ENCODE peak calls at places on chromosomes 1 and 21, in ten cellular contexts. One of them, this sample, is unnamed.

GRCh38 chr1:22176258-22176657 is 33.4 kb upstream of the WNT4 start:
- DNase-seq in esophagus squamous epithelium: no peak
- DNase-seq in cardiac muscle cell: no peak
- DNase-seq in A549: no peak
- DNase-seq in tibial nerve: no peak
- DNase-seq in GM12865: peak; percentile 72
- DNase-seq in neural progenitor cell: no peak
- DNase-seq in RWPE2: no peak
- DNase-seq in body of pancreas: no peak
- DNase-seq in CD8-positive, alpha-beta T cell: no peak
- DNase-seq in this sample: no peak

GRCh38 chr1:242856289-242856688 is 331.8 kb upstream of the PLD5 start:
- DNase-seq in GM12865: no peak
- DNase-seq in neural progenitor cell: no peak
- DNase-seq in tibial nerve: no peak
- DNase-seq in RWPE2: no peak
- DNase-seq in body of pancreas: no peak
- DNase-seq in A549: no peak
- DNase-seq in esophagus squamous epithelium: no peak
- DNase-seq in CD8-positive, alpha-beta T cell: no peak
- DNase-seq in cardiac muscle cell: no peak
- DNase-seq in this sample: no peak

GRCh38 chr1:34640654-34641401 is 114.0 kb upstream of the GJB5 start:
- DNase-seq in cardiac muscle cell: no peak
- DNase-seq in GM12865: no peak
- DNase-seq in body of pancreas: no peak
- DNase-seq in neural progenitor cell: peak; percentile 74
- DNase-seq in CD8-positive, alpha-beta T cell: no peak
- DNase-seq in RWPE2: no peak
- DNase-seq in tibial nerve: no peak
- DNase-seq in esophagus squamous epithelium: no peak
- DNase-seq in A549: no peak
- DNase-seq in this sample: no peak

GRCh38 chr1:172089768-172090510 is 248.6 kb downstream of the DNM3 start:
- DNase-seq in GM12865: peak; percentile 77
- DNase-seq in esophagus squamous epithelium: no peak
- DNase-seq in cardiac muscle cell: peak; percentile 66
- DNase-seq in RWPE2: no peak
- DNase-seq in CD8-positive, alpha-beta T cell: peak; percentile 58
- DNase-seq in tibial nerve: peak; percentile 20
- DNase-seq in body of pancreas: peak; percentile 69
- DNase-seq in A549: peak; percentile 23
- DNase-seq in neural progenitor cell: peak; percentile 67
- DNase-seq in this sample: no peak

GRCh38 chr1:230772457-230773395 is 25.5 kb downstream of the CAPN9 start:
- DNase-seq in tibial nerve: no peak
- DNase-seq in GM12865: no peak
- DNase-seq in CD8-positive, alpha-beta T cell: no peak
- DNase-seq in cardiac muscle cell: peak; percentile 89
- DNase-seq in A549: peak; percentile 44
- DNase-seq in RWPE2: no peak
- DNase-seq in neural progenitor cell: peak; percentile 42
- DNase-seq in esophagus squamous epithelium: no peak
- DNase-seq in body of pancreas: no peak
- DNase-seq in this sample: peak; percentile 46

GRCh38 chr1:225146478-225146877 is 217.0 kb downstream of the DNAH14 start:
- DNase-seq in tibial nerve: no peak
- DNase-seq in cardiac muscle cell: no peak
- DNase-seq in esophagus squamous epithelium: no peak
- DNase-seq in CD8-positive, alpha-beta T cell: no peak
- DNase-seq in body of pancreas: no peak
- DNase-seq in GM12865: peak; percentile 1
- DNase-seq in RWPE2: no peak
- DNase-seq in neural progenitor cell: peak; percentile 8
- DNase-seq in A549: no peak
- DNase-seq in this sample: no peak

GRCh38 chr1:93801471-93801870 is 77.5 kb downstream of the DNTTIP2 start:
- DNase-seq in neural progenitor cell: no peak
- DNase-seq in CD8-positive, alpha-beta T cell: no peak
- DNase-seq in esophagus squamous epithelium: no peak
- DNase-seq in RWPE2: no peak
- DNase-seq in body of pancreas: no peak
- DNase-seq in A549: no peak
- DNase-seq in tibial nerve: no peak
- DNase-seq in cardiac muscle cell: no peak
- DNase-seq in GM12865: no peak
- DNase-seq in this sample: no peak

GRCh38 chr1:172452536-172453159 is 8.8 kb upstream of the PIGC start:
- DNase-seq in cardiac muscle cell: no peak
- DNase-seq in A549: no peak
- DNase-seq in RWPE2: no peak
- DNase-seq in CD8-positive, alpha-beta T cell: no peak
- DNase-seq in GM12865: no peak
- DNase-seq in neural progenitor cell: peak; percentile 27
- DNase-seq in esophagus squamous epithelium: no peak
- DNase-seq in body of pancreas: no peak
- DNase-seq in tibial nerve: no peak
- DNase-seq in this sample: no peak

GRCh38 chr1:19405195-19405760 is 80.1 kb downstream of the CAPZB start:
- DNase-seq in RWPE2: no peak
- DNase-seq in GM12865: no peak
- DNase-seq in esophagus squamous epithelium: no peak
- DNase-seq in neural progenitor cell: peak; percentile 72
- DNase-seq in cardiac muscle cell: no peak
- DNase-seq in body of pancreas: no peak
- DNase-seq in CD8-positive, alpha-beta T cell: no peak
- DNase-seq in A549: no peak
- DNase-seq in tibial nerve: no peak
- DNase-seq in this sample: no peak

GRCh38 chr1:236120725-236121153 is 21.6 kb upstream of the GPR137B start:
- DNase-seq in CD8-positive, alpha-beta T cell: no peak
- DNase-seq in esophagus squamous epithelium: no peak
- DNase-seq in body of pancreas: no peak
- DNase-seq in cardiac muscle cell: no peak
- DNase-seq in RWPE2: no peak
- DNase-seq in neural progenitor cell: no peak
- DNase-seq in GM12865: peak; percentile 75
- DNase-seq in A549: no peak
- DNase-seq in tibial nerve: no peak
- DNase-seq in this sample: no peak

GRCh38 chr1:21899267-21899810 is 37.8 kb downstream of the HSPG2 start:
- DNase-seq in A549: no peak
- DNase-seq in tibial nerve: no peak
- DNase-seq in neural progenitor cell: no peak
- DNase-seq in RWPE2: no peak
- DNase-seq in CD8-positive, alpha-beta T cell: no peak
- DNase-seq in GM12865: no peak
- DNase-seq in body of pancreas: no peak
- DNase-seq in cardiac muscle cell: peak; percentile 18
- DNase-seq in esophagus squamous epithelium: no peak
- DNase-seq in this sample: no peak

GRCh38 chr1:80444171-80444570 is 1356.6 kb upstream of the ADGRL2 start:
- DNase-seq in esophagus squamous epithelium: no peak
- DNase-seq in CD8-positive, alpha-beta T cell: no peak
- DNase-seq in cardiac muscle cell: no peak
- DNase-seq in neural progenitor cell: no peak
- DNase-seq in RWPE2: no peak
- DNase-seq in body of pancreas: no peak
- DNase-seq in A549: no peak
- DNase-seq in tibial nerve: no peak
- DNase-seq in GM12865: no peak
- DNase-seq in this sample: no peak

GRCh38 chr1:58813801-58814200 is 30.0 kb upstream of the JUN start:
- DNase-seq in cardiac muscle cell: no peak
- DNase-seq in A549: no peak
- DNase-seq in neural progenitor cell: no peak
- DNase-seq in esophagus squamous epithelium: no peak
- DNase-seq in RWPE2: no peak
- DNase-seq in tibial nerve: no peak
- DNase-seq in body of pancreas: no peak
- DNase-seq in GM12865: no peak
- DNase-seq in CD8-positive, alpha-beta T cell: no peak
- DNase-seq in this sample: no peak

GRCh38 chr1:206489980-206490534 is 17.3 kb upstream of the RASSF5 start:
- DNase-seq in RWPE2: no peak
- DNase-seq in cardiac muscle cell: peak; percentile 86
- DNase-seq in tibial nerve: peak; percentile 58
- DNase-seq in CD8-positive, alpha-beta T cell: peak; percentile 72
- DNase-seq in body of pancreas: peak; percentile 87
- DNase-seq in neural progenitor cell: peak; percentile 87
- DNase-seq in A549: peak; percentile 93
- DNase-seq in esophagus squamous epithelium: no peak
- DNase-seq in GM12865: peak; percentile 80
- DNase-seq in this sample: no peak

GRCh38 chr1:174258148-174258550 is 98.8 kb downstream of the RABGAP1L start:
- DNase-seq in esophagus squamous epithelium: no peak
- DNase-seq in CD8-positive, alpha-beta T cell: peak; percentile 34
- DNase-seq in A549: peak; percentile 56
- DNase-seq in GM12865: peak; percentile 56
- DNase-seq in tibial nerve: no peak
- DNase-seq in body of pancreas: peak; percentile 43
- DNase-seq in cardiac muscle cell: peak; percentile 64
- DNase-seq in neural progenitor cell: peak; percentile 62
- DNase-seq in RWPE2: no peak
- DNase-seq in this sample: no peak

GRCh38 chr1:24286246-24287010 is 32.7 kb upstream of the GRHL3 start:
- DNase-seq in body of pancreas: no peak
- DNase-seq in esophagus squamous epithelium: no peak
- DNase-seq in A549: no peak
- DNase-seq in cardiac muscle cell: no peak
- DNase-seq in RWPE2: no peak
- DNase-seq in neural progenitor cell: peak; percentile 89
- DNase-seq in tibial nerve: no peak
- DNase-seq in GM12865: no peak
- DNase-seq in CD8-positive, alpha-beta T cell: no peak
- DNase-seq in this sample: no peak

GRCh38 chr21:46168238-46168637 is 12.9 kb upstream of the FTCD start:
- DNase-seq in CD8-positive, alpha-beta T cell: no peak
- DNase-seq in esophagus squamous epithelium: no peak
- DNase-seq in cardiac muscle cell: no peak
- DNase-seq in A549: no peak
- DNase-seq in tibial nerve: no peak
- DNase-seq in RWPE2: peak; percentile 64
- DNase-seq in neural progenitor cell: no peak
- DNase-seq in GM12865: no peak
- DNase-seq in body of pancreas: no peak
- DNase-seq in this sample: no peak

GRCh38 chr1:203527013-203527412 is 33.1 kb downstream of the OPTC start:
- DNase-seq in GM12865: no peak
- DNase-seq in RWPE2: no peak
- DNase-seq in neural progenitor cell: no peak
- DNase-seq in body of pancreas: no peak
- DNase-seq in A549: no peak
- DNase-seq in tibial nerve: no peak
- DNase-seq in cardiac muscle cell: no peak
- DNase-seq in esophagus squamous epithelium: no peak
- DNase-seq in CD8-positive, alpha-beta T cell: no peak
- DNase-seq in this sample: no peak
- TF ChIP-seq CTCF in GM12865: no peak
- TF ChIP-seq CTCF in RWPE2: no peak
- TF ChIP-seq CTCF in neural progenitor cell: no peak
- TF ChIP-seq CTCF in body of pancreas: no peak
- TF ChIP-seq CTCF in A549: no peak
- TF ChIP-seq CTCF in tibial nerve: no peak
- TF ChIP-seq CTCF in cardiac muscle cell: no peak
- TF ChIP-seq CTCF in esophagus squamous epithelium: no peak
- TF ChIP-seq CTCF in CD8-positive, alpha-beta T cell: no peak
- TF ChIP-seq CTCF in this sample: no peak

DNA sequence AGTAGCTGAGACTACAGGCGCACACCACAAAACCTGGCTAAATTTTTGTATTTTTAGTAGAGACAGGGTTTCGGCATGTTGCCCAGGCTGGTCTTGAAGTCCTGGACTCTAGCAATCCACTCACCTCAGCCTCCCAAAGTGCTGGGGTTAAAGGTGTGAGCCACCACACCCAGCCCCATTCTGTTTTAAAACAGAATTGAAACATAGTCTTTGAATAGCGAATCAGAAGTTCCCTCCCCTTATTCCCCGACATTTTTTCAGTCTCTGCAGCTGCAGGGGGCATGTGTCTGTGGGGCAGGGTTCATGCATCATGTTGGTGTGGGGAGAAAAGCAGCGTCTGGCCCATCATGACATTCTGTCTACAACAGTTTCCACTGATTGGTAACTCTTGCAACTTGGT is 15.7 kb upstream of the HHAT start:
- DNase-seq in CD8-positive, alpha-beta T cell: no peak
- DNase-seq in GM12865: no peak
- DNase-seq in neural progenitor cell: no peak
- DNase-seq in body of pancreas: no peak
- DNase-seq in cardiac muscle cell: no peak
- DNase-seq in tibial nerve: no peak
- DNase-seq in esophagus squamous epithelium: no peak
- DNase-seq in A549: no peak
- DNase-seq in RWPE2: no peak
- DNase-seq in this sample: no peak
- H3K4me3 ChIP-seq in CD8-positive, alpha-beta T cell: no peak overlapping the region
- H3K4me3 ChIP-seq in GM12865: no peak overlapping the region
- H3K4me3 ChIP-seq in neural progenitor cell: no peak overlapping the region
- H3K4me3 ChIP-seq in body of pancreas: no peak overlapping the region
- H3K4me3 ChIP-seq in cardiac muscle cell: no peak overlapping the region
- H3K4me3 ChIP-seq in tibial nerve: no peak overlapping the region
- H3K4me3 ChIP-seq in esophagus squamous epithelium: no peak overlapping the region
- H3K4me3 ChIP-seq in A549: no peak overlapping the region
- H3K4me3 ChIP-seq in RWPE2: no peak overlapping the region
- H3K4me3 ChIP-seq in this sample: no peak overlapping the region

DNA sequence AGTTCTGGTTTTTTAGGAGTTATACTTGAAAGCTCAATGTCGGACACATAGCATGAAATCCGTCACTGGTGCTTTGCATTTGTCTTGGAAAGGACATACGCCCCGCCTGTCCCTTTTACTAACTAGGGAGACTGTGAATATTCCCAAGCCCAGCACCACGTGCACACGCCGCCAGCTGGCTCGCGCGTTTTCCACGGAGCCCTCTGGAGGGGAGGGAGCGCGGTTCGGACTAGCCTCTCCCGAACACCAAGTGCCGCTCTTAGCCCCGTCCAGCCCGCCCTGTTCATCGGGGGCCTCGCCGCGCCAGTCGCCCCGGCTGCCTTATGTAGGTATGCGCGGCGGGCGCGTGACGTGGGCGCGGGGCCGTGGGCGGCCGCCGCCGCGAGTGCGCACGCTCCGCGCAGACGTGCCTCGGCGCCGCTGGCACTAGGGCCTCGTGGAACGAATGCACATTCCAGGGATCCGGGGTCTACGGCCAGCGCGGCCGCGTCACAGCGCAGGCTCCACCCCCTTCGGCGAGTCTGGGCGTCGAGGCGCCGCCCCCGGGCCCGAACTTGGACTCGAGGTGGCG is 689 bp upstream of the IRF2BP2 start:
- DNase-seq in neural progenitor cell: peak; percentile 89
- DNase-seq in body of pancreas: peak; percentile 96
- DNase-seq in CD8-positive, alpha-beta T cell: peak; percentile 85
- DNase-seq in esophagus squamous epithelium: peak; percentile 68
- DNase-seq in tibial nerve: peak; percentile 93
- DNase-seq in A549: peak; percentile 92
- DNase-seq in cardiac muscle cell: peak; percentile 98
- DNase-seq in RWPE2: peak; percentile 89
- DNase-seq in GM12865: peak; percentile 94
- DNase-seq in this sample: no peak
- TF ChIP-seq CTCF in neural progenitor cell: no peak
- TF ChIP-seq CTCF in body of pancreas: no peak
- TF ChIP-seq CTCF in CD8-positive, alpha-beta T cell: no peak
- TF ChIP-seq CTCF in esophagus squamous epithelium: no peak
- TF ChIP-seq CTCF in tibial nerve: no peak
- TF ChIP-seq CTCF in A549: no peak
- TF ChIP-seq CTCF in cardiac muscle cell: peak; percentile 10
- TF ChIP-seq CTCF in RWPE2: no peak
- TF ChIP-seq CTCF in GM12865: no peak
- TF ChIP-seq CTCF in this sample: no peak

GRCh38 chr1:9481048-9481447 is 58.2 kb upstream of the SLC25A33 start:
- DNase-seq in esophagus squamous epithelium: no peak
- DNase-seq in cardiac muscle cell: no peak
- DNase-seq in RWPE2: no peak
- DNase-seq in tibial nerve: no peak
- DNase-seq in neural progenitor cell: no peak
- DNase-seq in CD8-positive, alpha-beta T cell: no peak
- DNase-seq in body of pancreas: no peak
- DNase-seq in A549: no peak
- DNase-seq in GM12865: no peak
- DNase-seq in this sample: no peak
- H3K4me3 ChIP-seq in esophagus squamous epithelium: no peak overlapping the region
- H3K4me3 ChIP-seq in cardiac muscle cell: no peak overlapping the region
- H3K4me3 ChIP-seq in RWPE2: no peak overlapping the region
- H3K4me3 ChIP-seq in tibial nerve: no peak overlapping the region
- H3K4me3 ChIP-seq in neural progenitor cell: no peak overlapping the region
- H3K4me3 ChIP-seq in CD8-positive, alpha-beta T cell: no peak overlapping the region
- H3K4me3 ChIP-seq in body of pancreas: no peak overlapping the region
- H3K4me3 ChIP-seq in A549: no peak overlapping the region
- H3K4me3 ChIP-seq in GM12865: no peak overlapping the region
- H3K4me3 ChIP-seq in this sample: no peak overlapping the region

This sample was measured in AG09309.